ENCODE peak calls at places on chromosome 7, in seven cellular contexts. X, W, H, C, L, F and N are unnamed samples. For H3K4me1, the result is how much of the 10 kb centered on the place peaks cover.

GRCh38 chr7:114922151-114922651 is 307 bp downstream of the MDFIC start:
- DNase-seq in X (peak), W (peak), H (peak), C (peak), L (peak), F (no peak), N (peak)

GRCh38 chr7:19404912-19405329 is 259.7 kb upstream of the FERD3L start:
- DNase-seq in X (no peak), W (peak), H (no peak), C (no peak), L (no peak), F (no peak), N (no peak)

GRCh38 chr7:112248598-112248997 is 42.1 kb downstream of the ZNF277 start:
- DNase-seq in X (no peak), W (no peak), H (no peak), C (no peak), L (no peak), F (no peak), N (no peak)

GRCh38 chr7:128410092-128410665 is 397 bp upstream of the IMPDH1 start:
- DNase-seq in X (peak), W (peak), H (peak), C (no peak), L (no peak), F (no peak), N (peak)

GRCh38 chr7:134885967-134886352 is 100.3 kb upstream of the AGBL3 start:
- DNase-seq in X (no peak), W (no peak), H (no peak), C (no peak), L (peak), F (no peak), N (no peak)

GRCh38 chr7:105577251-105577650 is 4.0 kb downstream of the EFCAB10 start:
- DNase-seq in X (no peak), W (no peak), H (no peak), C (no peak), L (no peak), F (no peak), N (no peak)

GRCh38 chr7:126700807-126701604 is 551.7 kb downstream of the GRM8 start:
- DNase-seq in X (no peak), W (peak), H (no peak), C (no peak), L (no peak), F (no peak), N (peak)

GRCh38 chr7:113610572-113610971 is 308.2 kb downstream of the PPP1R3A start:
- DNase-seq in X (no peak), W (no peak), H (no peak), C (no peak), L (no peak), F (no peak), N (no peak)

GRCh38 chr7:138158739-138159528 is 82.7 kb downstream of the AKR1D1 start:
- DNase-seq in X (no peak), W (no peak), H (no peak), C (no peak), L (no peak), F (no peak), N (no peak)

GRCh38 chr7:4449263-4449662 is 232.8 kb upstream of the FOXK1 start:
- DNase-seq in X (no peak), W (no peak), H (no peak), C (no peak), L (no peak), F (no peak), N (no peak)

GRCh38 chr7:140421521-140421920 is 17.7 kb downstream of the RAB19 start:
- DNase-seq in X (no peak), W (no peak), H (no peak), C (no peak), L (no peak), F (no peak), N (no peak)

GRCh38 chr7:68691261-68692216 is 906.7 kb upstream of the AUTS2 start:
- DNase-seq in X (no peak), W (no peak), H (no peak), C (no peak), L (peak), F (no peak), N (no peak)

GRCh38 chr7:132286836-132287235 is 289.4 kb downstream of the PLXNA4 start:
- DNase-seq in X (no peak), W (no peak), H (no peak), C (no peak), L (no peak), F (no peak), N (no peak)

GRCh38 chr7:114540291-114540690 is 125.7 kb downstream of the FOXP2 start:
- DNase-seq in X (no peak), W (no peak), H (no peak), C (no peak), L (no peak), F (no peak), N (no peak)

GRCh38 chr7:29807179-29807841 is 1.0 kb downstream of the WIPF3 start:
- DNase-seq in X (peak), W (peak), H (no peak), C (peak), L (no peak), F (no peak), N (no peak)

GRCh38 chr7:29987821-29988317 is 1.7 kb downstream of the SCRN1 start:
- DNase-seq in X (no peak), W (no peak), H (peak), C (no peak), L (no peak), F (no peak), N (no peak)

GRCh38 chr7:157745721-157746709 is 409.2 kb downstream of the DNAJB6 start:
- DNase-seq in X (no peak), W (no peak), H (no peak), C (no peak), L (no peak), F (no peak), N (peak)

GRCh38 chr7:5320802-5321396 is 38.2 kb downstream of the SLC29A4 start:
- DNase-seq in X (no peak), W (no peak), H (no peak), C (no peak), L (no peak), F (no peak), N (no peak)

GRCh38 chr7:44132039-44132438 is 8.7 kb upstream of the POLD2 start:
- DNase-seq in X (no peak), W (peak), H (no peak), C (no peak), L (no peak), F (no peak), N (no peak)

GRCh38 chr7:101390901-101391301 is 28.2 kb downstream of the COL26A1 start:
- DNase-seq in X (no peak), W (peak), H (peak), C (no peak), L (peak), F (no peak), N (no peak)

GRCh38 chr7:48009257-48009656 is 19.6 kb downstream of the SUN3 start:
- DNase-seq in X (no peak), W (no peak), H (no peak), C (no peak), L (no peak), F (no peak), N (no peak)

GRCh38 chr7:116899308-116899707 is 36.9 kb downstream of the CAPZA2 start:
- DNase-seq in X (no peak), W (no peak), H (no peak), C (no peak), L (no peak), F (no peak), N (no peak)

GRCh38 chr7:184768-185264 is 7.6 kb upstream of the FAM20C start:
- DNase-seq in X (no peak), W (no peak), H (no peak), C (no peak), L (no peak), F (no peak), N (no peak)

GRCh38 chr7:87599336-87599735 is 1.3 kb downstream of the ABCB1 start:
- DNase-seq in X (peak), W (no peak), H (no peak), C (no peak), L (no peak), F (no peak), N (no peak)

GRCh38 chr7:55112056-55112455 is 93.2 kb downstream of the EGFR start:
- DNase-seq in X (no peak), W (no peak), H (no peak), C (no peak), L (no peak), F (no peak), N (no peak)

GRCh38 chr7:10475940-10476641 is 497.6 kb upstream of the PHF14 start:
- DNase-seq in X (no peak), W (no peak), H (no peak), C (no peak), L (no peak), F (no peak), N (no peak)
- TF ChIP-seq CTCF in X (no peak), W (no peak), H (no peak), C (no peak), L (no peak), F (no peak), N (no peak)

DNA sequence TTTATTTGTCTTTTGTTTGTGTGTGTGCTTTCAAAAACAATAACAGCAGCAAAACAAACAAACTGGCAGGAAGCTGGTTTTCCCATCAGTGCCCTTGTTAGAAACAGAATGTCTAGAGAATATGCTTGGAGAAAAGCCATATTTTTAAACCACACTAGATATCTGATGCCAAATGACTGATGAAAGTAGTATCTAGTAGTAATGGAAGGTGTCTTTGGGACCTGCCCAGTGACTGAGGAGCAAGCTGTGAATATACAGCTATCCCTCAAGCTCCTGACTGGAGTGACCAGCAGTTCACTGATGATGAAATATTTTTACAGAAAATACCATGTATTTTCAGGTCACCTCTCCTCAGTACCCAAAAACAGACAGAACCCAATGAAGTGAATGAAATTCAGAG is 956 bp downstream of the PDE1C start:
- DNase-seq in X (no peak), W (no peak), H (no peak), C (no peak), L (no peak), F (no peak), N (no peak)
- H3K4me3 ChIP-seq in X (no peak), W (no peak), H (no peak), C (peak), L (no peak), F (no peak), N (no peak)

DNA sequence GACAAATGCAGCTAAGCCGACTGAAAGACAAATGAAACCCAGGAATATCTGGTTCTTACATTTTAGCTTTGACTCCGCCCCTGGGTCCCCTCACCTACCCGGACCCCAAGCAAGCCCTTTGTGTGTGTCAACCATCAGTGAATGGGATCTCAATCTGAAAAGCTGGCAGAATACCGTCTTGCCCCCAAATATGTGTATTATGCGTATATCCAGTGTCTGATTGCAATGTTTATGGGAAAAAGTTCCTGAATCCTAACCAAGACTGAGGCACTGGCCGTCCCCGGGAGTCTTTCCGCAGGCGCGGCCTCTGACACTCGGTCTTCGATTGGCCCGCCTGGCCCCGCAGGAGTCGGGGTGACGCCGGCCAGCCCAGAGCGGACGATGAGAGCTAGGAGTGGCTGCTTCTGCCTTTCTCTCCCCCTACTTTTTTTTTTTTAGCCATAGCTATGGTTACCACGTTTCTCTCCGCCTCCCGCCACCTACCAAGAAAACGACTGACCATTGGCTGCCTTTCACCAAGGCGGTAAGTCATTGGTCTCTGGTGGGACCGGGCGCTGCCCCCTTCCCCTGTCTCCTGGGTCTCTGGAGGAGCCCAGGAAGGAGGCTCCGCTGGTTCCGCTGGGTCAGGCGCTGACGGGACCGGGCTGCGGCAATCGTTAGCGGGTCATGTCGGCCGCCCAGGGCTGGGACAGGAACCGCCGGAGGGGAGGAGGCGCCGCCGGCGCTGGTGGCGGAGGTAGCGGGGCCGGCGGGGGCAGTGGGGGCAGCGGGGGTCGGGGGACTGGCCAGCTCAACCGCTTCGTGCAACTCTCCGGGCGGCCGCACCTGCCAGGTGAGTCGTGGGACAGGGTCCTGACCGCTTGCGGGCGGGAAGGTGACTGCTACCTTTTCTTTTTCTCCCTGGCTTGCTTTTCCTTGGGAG is at the start of gene KLHDC10:
- DNase-seq in X (peak), W (peak), H (peak), C (peak), L (peak), F (peak), N (peak)
- H3K4me1 ChIP-seq in X (under half), W (under half), H (under half), C (under half), L (under half), F (under half), N (under half)

DNA sequence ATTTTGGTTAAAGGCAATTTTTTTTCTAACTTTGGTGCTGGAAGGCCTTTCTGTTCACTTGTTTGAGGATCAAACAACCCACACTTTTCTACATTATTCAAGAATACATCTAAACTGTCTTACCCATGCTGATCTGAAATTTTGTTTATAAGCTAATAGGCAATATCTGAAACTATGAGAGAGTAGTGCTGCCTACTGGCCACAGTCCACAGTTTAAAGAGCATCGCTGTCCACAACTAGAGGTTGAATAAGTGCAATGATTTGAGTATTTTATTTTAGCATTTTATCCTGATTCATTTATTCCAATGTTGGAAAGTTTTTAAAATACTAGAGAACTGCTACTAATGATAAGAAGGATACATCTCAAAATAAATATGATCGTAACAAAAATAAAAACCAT is 306.9 kb downstream of the ELMO1 start:
- DNase-seq in X (no peak), W (no peak), H (no peak), C (no peak), L (no peak), F (no peak), N (no peak)
- TF ChIP-seq CTCF in X (no peak), W (no peak), H (no peak), C (no peak), L (no peak), F (no peak), N (no peak)

DNA sequence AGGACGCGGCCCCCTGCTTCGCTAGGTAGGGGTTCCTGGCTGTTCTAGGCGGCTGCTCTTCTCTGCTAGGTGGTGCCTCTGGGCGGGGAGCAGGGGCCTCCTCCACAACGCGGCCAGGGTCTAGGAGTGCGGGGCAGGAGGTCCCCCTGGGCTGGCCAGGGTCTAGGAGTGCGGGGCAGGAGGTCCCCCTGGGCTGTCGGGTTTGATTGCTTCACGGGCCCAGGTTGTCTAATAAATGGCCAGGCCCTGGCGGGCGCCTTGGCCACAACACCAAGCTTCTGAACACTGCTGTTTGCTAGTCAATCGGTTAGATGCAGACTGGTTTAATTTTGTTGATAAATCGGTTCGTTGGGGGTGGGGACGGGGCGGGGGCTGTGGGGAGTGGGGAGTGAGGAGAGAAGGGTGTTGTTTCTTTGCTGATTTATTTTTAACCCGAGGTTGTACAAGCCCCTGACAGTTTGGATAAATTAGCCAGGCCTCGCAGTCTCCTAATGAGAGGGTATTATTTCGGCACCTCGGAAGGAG is 7.7 kb downstream of the UNCX start:
- DNase-seq in X (peak), W (no peak), H (no peak), C (no peak), L (no peak), F (no peak), N (no peak)
- H3K4me3 ChIP-seq in X (no peak), W (no peak), H (no peak), C (no peak), L (no peak), F (no peak), N (no peak)

GRCh38 chr7:98869001-98869373 is 827 bp downstream of the TMEM130 start:
- DNase-seq in X (no peak), W (no peak), H (no peak), C (no peak), L (no peak), F (no peak), N (no peak)

GRCh38 chr7:98868450-98868849 is 1.4 kb downstream of the TMEM130 start:
- DNase-seq in X (no peak), W (no peak), H (no peak), C (no peak), L (no peak), F (no peak), N (no peak)

GRCh38 chr7:98866341-98866740 is 3.5 kb downstream of the TMEM130 start:
- DNase-seq in X (no peak), W (no peak), H (no peak), C (no peak), L (no peak), F (no peak), N (no peak)

GRCh38 chr7:98866765-98867164 is 3.0 kb downstream of the TMEM130 start:
- DNase-seq in X (no peak), W (no peak), H (no peak), C (no peak), L (no peak), F (no peak), N (no peak)

DNA sequence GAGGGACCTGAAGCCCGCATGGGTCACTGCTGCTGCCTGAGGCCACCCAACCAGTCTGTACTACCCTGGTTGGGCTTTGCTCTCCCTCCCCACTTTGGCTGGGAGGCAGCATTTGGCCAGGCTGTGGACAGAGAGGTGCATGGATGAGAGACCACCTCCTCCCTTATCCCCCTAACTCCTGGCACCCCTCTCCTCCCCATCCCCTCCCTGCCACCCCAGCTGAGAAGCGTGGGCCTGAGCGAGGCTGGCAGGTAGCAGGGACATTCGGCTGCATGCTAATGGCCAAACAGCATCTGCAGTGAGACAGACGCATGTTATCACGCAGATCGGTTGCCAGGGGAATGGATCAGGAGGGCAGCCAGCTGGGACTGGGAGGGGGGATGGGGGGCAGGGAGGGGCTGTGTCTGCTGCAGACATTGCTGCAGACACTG is 2.5 kb downstream of the TMEM130 start:
- DNase-seq in X (no peak), W (peak), H (no peak), C (peak), L (no peak), F (no peak), N (no peak)
- H3K4me1 ChIP-seq in X (under half), W (under half), H (under half), C (under half), L (under half), F (half or more), N (under half)

GRCh38 chr7:8418627-8419245 is 14.7 kb upstream of the NXPH1 start:
- DNase-seq in X (no peak), W (peak), H (peak), C (no peak), L (no peak), F (no peak), N (no peak)
- TF ChIP-seq CTCF in X (peak), W (peak), H (peak), C (peak), L (peak), F (peak), N (peak)

DNA sequence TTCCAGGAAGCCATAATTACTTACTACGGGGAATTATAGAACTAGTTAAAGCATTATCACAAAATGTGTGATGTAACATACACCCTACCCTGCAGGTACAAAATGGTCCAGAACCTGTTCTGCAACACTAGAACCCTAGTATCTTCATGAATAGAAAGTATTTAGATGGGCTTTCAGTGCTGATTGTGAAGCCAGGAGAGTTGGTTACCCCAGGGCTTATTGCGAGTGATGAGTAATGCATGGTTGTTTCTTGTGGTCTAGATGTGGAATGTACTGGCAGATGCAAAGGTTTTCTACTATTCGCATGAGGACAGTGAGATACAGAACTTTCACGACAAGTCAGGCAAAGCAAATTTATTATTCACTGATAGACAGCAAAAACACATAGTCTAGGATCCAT is 33.6 kb upstream of the AGR3 start:
- DNase-seq in X (no peak), W (no peak), H (no peak), C (no peak), L (no peak), F (no peak), N (no peak)
- H3K4me3 ChIP-seq in X (no peak), W (no peak), H (no peak), C (no peak), L (no peak), F (no peak), N (no peak)